ENCODE peak calls at places on chromosome 14, in four cellular contexts. F is COR-L47; N is lower leg skin; A is CD8-positive, alpha-beta T cell. M is an unnamed sample.

GRCh38 chr14:41629876-41630275 is 23.2 kb downstream of the LRFN5 start:
- DNase-seq in F (no peak), N (no peak), A (no peak), M (no peak)

GRCh38 chr14:92898732-92899131 is 24.2 kb upstream of the CHGA start:
- DNase-seq in N (no peak), A (no peak), F (peak; percentile 27), M (no peak)

GRCh38 chr14:88870777-88871176 is 46.3 kb downstream of the TTC8 start:
- DNase-seq in F (no peak), A (no peak), N (no peak), M (no peak)

GRCh38 chr14:69101331-69101826 is 51.5 kb downstream of the DCAF5 start:
- DNase-seq in A (no peak), N (no peak), F (peak; percentile 2), M (peak; percentile 87)

GRCh38 chr14:44788612-44789011 is 173.1 kb downstream of the KLHL28 start:
- DNase-seq in F (no peak), A (no peak), N (no peak), M (no peak)

GRCh38 chr14:69044965-69045555 is 66.0 kb upstream of the ACTN1 start:
- DNase-seq in N (no peak), F (no peak), A (no peak), M (no peak)

GRCh38 chr14:20679907-20680306 is 4.5 kb upstream of the RNASE4 start:
- DNase-seq in A (no peak), F (no peak), N (no peak), M (peak; percentile 10)

GRCh38 chr14:68203871-68204270 is 384.3 kb downstream of the RAD51B start:
- DNase-seq in A (no peak), F (no peak), N (no peak), M (no peak)

GRCh38 chr14:54446201-54446693 is 5.1 kb upstream of the CNIH1 start:
- DNase-seq in N (peak; percentile 22), A (no peak), F (peak; percentile 91), M (no peak)

GRCh38 chr14:72974661-72975060 is 48.4 kb downstream of the DCAF4 start:
- DNase-seq in N (no peak), F (no peak), A (no peak), M (no peak)

GRCh38 chr14:22420598-22421186 is 168.3 kb downstream of the DAD1 start:
- DNase-seq in F (no peak), A (no peak), N (no peak), M (peak; percentile 69)

GRCh38 chr14:57182760-57183503 is 85.8 kb downstream of the EXOC5 start:
- DNase-seq in N (no peak), F (no peak), A (no peak), M (no peak)

GRCh38 chr14:69614592-69614991 is 3.2 kb downstream of the SUSD6 start:
- DNase-seq in F (no peak), A (no peak), N (peak; percentile 65), M (peak; percentile 95)

GRCh38 chr14:48575772-48576171 is 900.4 kb upstream of the MDGA2 start:
- DNase-seq in N (no peak), F (no peak), A (no peak), M (no peak)

GRCh38 chr14:68479247-68479646 is 313.6 kb downstream of the ZFP36L1 start:
- DNase-seq in F (no peak), N (no peak), A (no peak), M (no peak)